ENCODE peak calls at places on chromosomes 4 and X, in nine cellular contexts. O, K, N, F, J, V, B, P and D are unnamed samples.

GRCh38 chr4:35939746-35940145 is 304.6 kb downstream of the ARAP2 start:
- DNase-seq in O (no peak), K (no peak), V (no peak), P (no peak), J (no peak), N (no peak), F (no peak), B (no peak), D (no peak)

GRCh38 chr4:152154433-152154832 is 381.5 kb downstream of the FBXW7 start:
- DNase-seq in J (no peak), N (no peak), P (no peak), F (no peak), O (no peak), V (no peak), B (no peak), K (no peak), D (no peak)

GRCh38 chrX:130299279-130300009 is 30.7 kb upstream of the ZNF280C start:
- DNase-seq in V (peak; percentile 48), P (no peak), J (peak; percentile 48), O (no peak), B (no peak), N (no peak), F (no peak), K (peak; percentile 46), D (no peak)

GRCh38 chrX:50157545-50158125 is 43.2 kb downstream of the AKAP4 start:
- DNase-seq in F (no peak), N (no peak), B (no peak), K (peak; percentile 64), J (no peak), P (no peak), O (no peak), V (peak; percentile 49), D (no peak)

GRCh38 chr4:55503164-55503563 is 43.5 kb downstream of the CLOCK start:
- DNase-seq in F (no peak), P (no peak), N (no peak), O (no peak), B (no peak), K (no peak), V (no peak), J (no peak), D (no peak)

GRCh38 chr4:8580321-8581093 is at the start of gene GPR78:
- DNase-seq in N (peak; percentile 86), F (no peak), B (peak; percentile 70), K (peak; percentile 43), O (no peak), V (peak; percentile 24), J (peak; percentile 98), P (peak; percentile 45), D (peak; percentile 83)

GRCh38 chrX:7746861-7747260 is 96.1 kb upstream of the VCX start:
- DNase-seq in B (no peak), K (no peak), V (no peak), J (no peak), P (no peak), N (no peak), O (no peak), F (no peak), D (no peak)

GRCh38 chrX:54560411-54560810 is 30.4 kb downstream of the GNL3L start:
- DNase-seq in B (no peak), V (no peak), O (no peak), P (no peak), N (no peak), K (no peak), J (no peak), F (no peak), D (no peak)

GRCh38 chr4:78197947-78198346 is 140.8 kb downstream of the FRAS1 start:
- DNase-seq in O (no peak), K (no peak), J (no peak), B (no peak), V (no peak), N (no peak), F (no peak), P (no peak), D (no peak)

GRCh38 chrX:45505214-45505613 is 304.5 kb upstream of the DIPK2B start:
- DNase-seq in N (no peak), J (no peak), O (no peak), P (no peak), B (no peak), V (no peak), K (no peak), F (no peak), D (no peak)

GRCh38 chr4:11514780-11515432 is 86.2 kb upstream of the HS3ST1 start:
- DNase-seq in N (no peak), B (no peak), K (no peak), V (no peak), F (no peak), O (no peak), P (no peak), J (no peak), D (no peak)

DNA sequence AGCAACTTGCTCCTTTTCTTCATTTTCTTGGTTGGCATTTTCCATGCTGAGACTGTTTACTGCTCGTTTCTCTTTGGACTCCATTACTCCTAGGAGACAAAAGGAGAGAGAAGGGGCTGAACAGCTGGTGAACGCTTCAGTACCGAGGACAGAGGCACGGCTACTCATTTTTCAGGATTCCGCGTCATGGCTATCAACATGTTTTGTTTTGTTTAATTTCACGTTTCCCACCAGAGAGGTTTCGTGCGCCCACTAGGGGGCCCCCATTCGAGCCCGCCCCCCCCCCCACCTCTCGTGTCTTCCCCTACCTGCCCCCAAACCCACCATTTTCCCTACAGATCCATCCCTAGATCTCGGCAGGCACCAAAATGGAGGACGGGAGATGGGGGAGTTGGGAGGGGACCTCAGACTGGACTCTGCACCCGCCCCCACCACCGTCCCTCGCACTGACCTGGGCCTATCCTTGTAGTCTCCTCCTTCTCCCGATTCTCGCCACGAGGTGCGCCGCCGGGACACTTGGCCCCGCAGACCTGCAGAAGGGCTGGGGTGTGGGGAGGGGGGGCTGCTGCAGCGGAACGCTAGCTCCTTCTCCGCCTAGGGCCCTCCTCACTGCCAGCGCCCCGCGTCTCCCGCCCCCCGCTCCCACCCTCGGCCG is 653 bp downstream of the BEX1 start:
- DNase-seq in V (no peak), K (no peak), N (no peak), O (no peak), B (no peak), F (no peak), P (no peak), J (peak; percentile 81), D (peak; percentile 58)
- TF ChIP-seq CTCF in V (no peak), K (no peak), N (no peak), O (no peak), B (no peak), F (no peak), P (no peak), J (peak; percentile 43), D (no peak)

DNA sequence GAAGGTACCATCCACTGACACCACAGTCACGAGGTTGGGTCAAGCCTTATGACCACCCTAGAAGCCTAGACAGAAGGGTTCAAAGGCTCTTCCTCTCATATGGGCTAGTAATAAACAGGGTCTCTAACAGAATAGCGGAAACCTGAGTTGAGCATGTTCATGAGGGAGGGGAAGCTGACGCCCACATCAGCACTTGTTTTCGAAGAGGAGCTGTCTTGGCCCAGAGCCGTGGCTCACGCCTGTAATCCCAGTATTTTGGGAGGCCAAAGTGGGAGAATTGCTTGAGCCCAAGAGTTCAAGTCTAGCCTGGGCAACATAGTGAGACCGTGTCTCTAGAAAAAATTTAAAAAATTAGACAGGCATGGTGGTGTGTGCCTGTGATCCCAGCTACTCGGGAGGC is 21.5 kb upstream of the TMSB4X start:
- DNase-seq in F (no peak), V (no peak), B (no peak), K (no peak), N (no peak), P (no peak), O (no peak), J (no peak), D (no peak)
- H3K4me1 ChIP-seq in F (no peaks in the 10 kb centered on the region), V (peaks cover 6% of the 10 kb centered on the region), B (peaks cover 5% of the 10 kb centered on the region), K (no peaks in the 10 kb centered on the region), N (no peaks in the 10 kb centered on the region), P (no peaks in the 10 kb centered on the region), O (peaks cover 78% of the 10 kb centered on the region), J (no peaks in the 10 kb centered on the region), D (peaks cover 17% of the 10 kb centered on the region)

GRCh38 chrX:362351-362750 is 24.4 kb downstream of the PPP2R3B start:
- DNase-seq in J (no peak), K (no peak), F (no peak), O (no peak), P (peak; percentile 5), N (no peak), V (no peak), B (no peak), D (peak; percentile 30)

GRCh38 chrX:360496-361150 is 26.1 kb downstream of the PPP2R3B start:
- DNase-seq in B (no peak), N (no peak), K (no peak), V (no peak), J (no peak), P (no peak), O (no peak), F (no peak), D (peak; percentile 48)

GRCh38 chrX:361231-362145 is 25.2 kb downstream of the PPP2R3B start:
- DNase-seq in N (no peak), B (no peak), J (no peak), P (peak; percentile 5), V (no peak), F (no peak), O (no peak), K (no peak), D (peak; percentile 65)

GRCh38 chrX:363621-364375 is 22.9 kb downstream of the PPP2R3B start:
- DNase-seq in J (no peak), F (no peak), B (no peak), O (no peak), V (no peak), P (peak; percentile 6), K (no peak), N (no peak), D (peak; percentile 54)

GRCh38 chrX:362937-363620 is 23.6 kb downstream of the PPP2R3B start:
- DNase-seq in F (no peak), P (peak; percentile 4), K (no peak), O (no peak), V (no peak), B (no peak), N (no peak), J (no peak), D (peak; percentile 35)
- H3K9me3 ChIP-seq in F (no peaks in the 10 kb centered on the region), P (peaks cover 11% of the 10 kb centered on the region), K (no peaks in the 10 kb centered on the region), O (peaks cover 11% of the 10 kb centered on the region), V (peaks cover 11% of the 10 kb centered on the region), B (peaks cover 4% of the 10 kb centered on the region), N (no peaks in the 10 kb centered on the region), J (peaks cover 17% of the 10 kb centered on the region), D (no peaks in the 10 kb centered on the region)

GRCh38 chr4:118869808-118870342 is 18.8 kb upstream of the SYNPO2 start:
- DNase-seq in P (peak; percentile 20), F (no peak), K (no peak), O (no peak), J (no peak), N (no peak), V (no peak), B (no peak), D (no peak)

GRCh38 chr4:118867311-118868067 is 21.2 kb upstream of the SYNPO2 start:
- DNase-seq in F (no peak), J (no peak), K (no peak), N (no peak), B (no peak), V (no peak), P (no peak), O (no peak), D (no peak)

DNA sequence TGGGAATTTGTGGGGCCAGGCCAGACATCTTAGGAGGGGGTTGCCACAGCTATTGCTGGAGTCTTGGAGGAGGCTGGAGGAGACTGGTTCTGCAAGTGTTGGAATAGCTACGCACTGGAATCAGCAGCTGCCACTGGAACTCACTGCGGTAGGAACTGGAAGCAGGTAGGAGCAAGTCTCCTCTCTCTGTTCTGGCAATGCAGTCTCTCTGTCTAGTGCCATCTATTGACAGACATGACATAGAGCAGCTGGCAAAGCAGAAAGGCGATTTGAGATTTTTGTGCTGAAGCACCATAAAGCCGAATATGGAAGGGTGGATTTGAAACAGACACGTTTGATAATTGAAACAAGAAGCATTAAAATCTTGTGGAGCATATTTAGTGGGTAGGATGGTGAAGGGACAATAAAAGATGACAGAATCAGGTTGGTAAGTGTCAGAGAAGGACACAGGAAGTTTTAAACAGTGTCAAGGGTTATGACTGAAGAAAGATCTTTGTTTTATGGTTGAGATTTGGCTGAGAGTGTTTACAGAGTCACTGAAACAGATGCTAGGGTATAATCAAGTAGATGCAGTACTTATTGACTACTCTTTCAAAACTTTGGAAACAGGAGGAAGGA is 23.5 kb upstream of the SYNPO2 start:
- DNase-seq in O (no peak), N (no peak), P (peak; percentile 27), F (peak; percentile 55), K (peak; percentile 23), J (peak; percentile 79), B (no peak), V (peak; percentile 20), D (no peak)
- TF ChIP-seq CTCF in O (peak; percentile 27), N (peak; percentile 47), P (peak; percentile 72), F (peak; percentile 52), K (peak; percentile 54), J (peak; percentile 81), B (peak; percentile 67), V (peak; percentile 55), D (peak; percentile 76)